ENCODE peak calls at places on chromosomes 1 and 21, in five cellular contexts. A, Q, P, H and C are unnamed samples.

GRCh38 chr1:110976089-110976488 is 12.4 kb upstream of the LRIF1 start:
- DNase-seq in P (no peak), Q (no peak), A (no peak), H (no peak), C (no peak)

GRCh38 chr1:166378805-166379204 is 212.0 kb upstream of the FAM78B start:
- DNase-seq in Q (no peak), H (no peak), P (no peak), A (no peak), C (no peak)

GRCh38 chr1:179142889-179143299 is 61.0 kb downstream of the TOR3A start:
- DNase-seq in P (no peak), A (peak; percentile 92), Q (peak; percentile 33), H (no peak), C (no peak)

GRCh38 chr1:2504224-2504948 is 22.0 kb downstream of the PANK4 start:
- DNase-seq in A (no peak), Q (no peak), P (no peak), H (no peak), C (no peak)

GRCh38 chr1:45012639-45013278 is 705 bp downstream of the UROD start:
- DNase-seq in H (no peak), Q (peak; percentile 72), P (peak; percentile 96), A (no peak), C (peak; percentile 71)

GRCh38 chr1:178693368-178693767 is 31.7 kb upstream of the RALGPS2 start:
- DNase-seq in P (no peak), H (no peak), Q (peak; percentile 25), A (peak; percentile 21), C (peak; percentile 78)

GRCh38 chr1:220887868-220888664 is 8.8 kb downstream of the HLX start:
- DNase-seq in A (no peak), H (no peak), Q (no peak), P (no peak), C (peak; percentile 50)

GRCh38 chr1:47963568-47963973 is 33.6 kb downstream of the TRABD2B start:
- DNase-seq in H (no peak), Q (no peak), P (no peak), A (no peak), C (no peak)

GRCh38 chr1:173505401-173505800 is 28.3 kb downstream of the PRDX6 start:
- DNase-seq in Q (no peak), P (no peak), A (no peak), H (no peak), C (no peak)

GRCh38 chr1:21184266-21184665 is 7.6 kb upstream of the EIF4G3 start:
- DNase-seq in P (no peak), Q (no peak), A (no peak), H (no peak), C (no peak)

GRCh38 chr1:116664366-116664983 is 3.1 kb downstream of the IGSF3 start:
- DNase-seq in H (no peak), A (no peak), P (no peak), Q (no peak), C (no peak)

GRCh38 chr1:214861615-214862014 is 220.9 kb upstream of the KCNK2 start:
- DNase-seq in P (no peak), H (no peak), A (no peak), Q (no peak), C (no peak)

GRCh38 chr1:156643266-156644092 is 1.6 kb downstream of the BCAN start:
- DNase-seq in A (no peak), H (no peak), Q (no peak), P (no peak), C (no peak)

GRCh38 chr21:31730687-31731111 is 1.2 kb downstream of the SCAF4 start:
- DNase-seq in Q (peak; percentile 12), H (no peak), A (no peak), P (no peak), C (peak; percentile 97)

GRCh38 chr1:70840260-70840953 is 207.2 kb downstream of the PTGER3 start:
- DNase-seq in Q (no peak), A (no peak), H (no peak), P (no peak), C (no peak)

GRCh38 chr1:171346866-171347265 is 32.9 kb downstream of the FMO4 start:
- DNase-seq in H (no peak), A (no peak), Q (no peak), P (no peak), C (no peak)

GRCh38 chr1:227273557-227273956 is 44.7 kb downstream of the CDC42BPA start:
- DNase-seq in Q (peak; percentile 46), P (no peak), A (no peak), H (no peak), C (peak; percentile 85)

GRCh38 chr1:234585333-234586055 is 24.5 kb downstream of the IRF2BP2 start:
- DNase-seq in H (no peak), P (no peak), A (no peak), Q (no peak), C (no peak)

GRCh38 chr1:201171063-201172036 is 17.1 kb upstream of the TMEM9 start:
- DNase-seq in A (peak; percentile 46), H (no peak), Q (peak; percentile 65), P (peak; percentile 75), C (peak; percentile 74)

GRCh38 chr1:8691662-8692061 is 125.8 kb downstream of the RERE start:
- DNase-seq in P (no peak), Q (no peak), A (no peak), H (no peak), C (no peak)

GRCh38 chr1:17671741-17672140 is 83.4 kb upstream of the ACTL8 start:
- DNase-seq in H (no peak), P (peak; percentile 36), Q (no peak), A (no peak), C (peak; percentile 66)

GRCh38 chr1:236395780-236396664 is 1.9 kb downstream of the EDARADD start:
- DNase-seq in A (no peak), P (peak; percentile 39), Q (no peak), H (no peak), C (peak; percentile 54)

GRCh38 chr1:167502719-167503452 is 15.4 kb downstream of the CD247 start:
- DNase-seq in A (no peak), H (no peak), P (no peak), Q (no peak), C (peak; percentile 21)

GRCh38 chr1:51414811-51415210 is 84.4 kb upstream of the TTC39A start:
- DNase-seq in A (no peak), Q (no peak), H (no peak), P (no peak), C (no peak)

GRCh38 chr1:217354900-217355299 is 276.0 kb downstream of the GPATCH2 start:
- DNase-seq in A (no peak), P (no peak), H (no peak), Q (no peak), C (no peak)

GRCh38 chr21:32147041-32147440 is 131.8 kb downstream of the MIS18A start:
- DNase-seq in H (no peak), Q (no peak), A (no peak), P (no peak), C (no peak)

GRCh38 chr1:39969048-39969447 is 14.1 kb downstream of the MFSD2A start:
- DNase-seq in A (no peak), P (no peak), H (no peak), Q (no peak), C (no peak)
- TF ChIP-seq POLR2AphosphoS5 in A (no peak), P (no peak), H (no peak), Q (no peak), C (no peak)

GRCh38 chr1:36122463-36123025 is 2.5 kb downstream of the COL8A2 start:
- DNase-seq in A (no peak), H (no peak), P (no peak), Q (no peak), C (no peak)
- H3K4me2 ChIP-seq in A (no peak overlapping the region), H (no peak overlapping the region), P (no peak overlapping the region), Q (peak overlapping the region; percentile 67), C (no peak overlapping the region)

GRCh38 chr21:35926003-35926541 is 134.3 kb downstream of the SETD4 start:
- DNase-seq in P (peak; percentile 19), Q (no peak), H (no peak), A (no peak), C (no peak)

GRCh38 chr21:35922618-35923017 is 137.7 kb downstream of the SETD4 start:
- DNase-seq in A (no peak), Q (no peak), P (no peak), H (no peak), C (no peak)

GRCh38 chr21:35925497-35925896 is 134.8 kb downstream of the SETD4 start:
- DNase-seq in Q (peak; percentile 83), P (peak; percentile 43), H (no peak), A (no peak), C (no peak)

GRCh38 chr21:35923971-35924370 is 136.4 kb downstream of the SETD4 start:
- DNase-seq in P (no peak), Q (no peak), H (no peak), A (no peak), C (no peak)

GRCh38 chr21:35924714-35925301 is 135.5 kb downstream of the SETD4 start:
- DNase-seq in P (peak; percentile 23), A (no peak), Q (no peak), H (no peak), C (no peak)
- TF ChIP-seq POLR2AphosphoS5 in P (no peak), A (no peak), Q (no peak), H (no peak), C (no peak)

DNA sequence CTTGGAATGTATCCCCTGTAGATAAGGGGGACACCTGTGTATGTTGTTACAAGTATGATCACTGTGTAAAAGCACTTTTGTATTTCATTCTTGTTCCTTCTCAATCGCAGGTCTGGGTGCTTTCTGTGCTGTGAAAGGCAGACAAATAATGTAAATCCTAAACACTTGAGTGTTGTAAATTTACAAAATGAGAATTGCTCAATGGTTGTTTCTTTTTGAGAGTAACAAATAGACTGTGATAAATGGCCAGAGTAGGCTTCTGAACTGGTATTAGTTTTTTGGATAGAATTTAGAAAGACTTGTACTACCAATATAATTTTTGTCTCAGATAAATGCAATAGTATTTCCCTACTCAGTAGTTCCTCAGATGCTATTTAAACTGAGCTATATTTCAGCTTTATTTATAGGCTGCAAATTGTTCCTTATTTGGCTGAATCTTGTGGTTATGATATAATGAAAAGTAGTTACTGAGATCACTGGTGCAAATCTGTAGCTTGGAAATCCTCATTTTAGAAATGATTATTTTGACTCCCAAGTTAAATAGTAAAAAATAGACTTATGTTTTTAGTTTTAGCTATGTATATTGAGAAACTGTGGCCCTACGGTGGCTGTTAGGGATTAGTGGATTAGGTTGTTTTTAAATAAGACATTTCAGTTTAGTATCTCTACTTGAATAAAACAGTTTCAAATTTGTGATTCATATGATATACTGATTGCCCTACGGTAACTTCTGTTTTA is 9.2 kb downstream of the BACH1 start:
- DNase-seq in P (no peak), H (no peak), Q (no peak), A (no peak), C (no peak)
- H3K4me2 ChIP-seq in P (no peak overlapping the region), H (peak overlapping the region; percentile 70), Q (no peak overlapping the region), A (no peak overlapping the region), C (no peak overlapping the region)

GRCh38 chr1:54413295-54413694 is 7.1 kb upstream of the SSBP3 start:
- DNase-seq in H (no peak), Q (peak; percentile 39), A (no peak), P (no peak), C (no peak)
- TF ChIP-seq POLR2AphosphoS5 in H (no peak), Q (no peak), A (no peak), P (no peak), C (no peak)

GRCh38 chr1:41691424-41691823 is 206.9 kb upstream of the EDN2 start:
- DNase-seq in P (no peak), H (no peak), Q (no peak), A (no peak), C (no peak)

GRCh38 chr1:41687007-41687406 is 202.5 kb upstream of the EDN2 start:
- DNase-seq in Q (no peak), H (no peak), A (no peak), P (no peak), C (no peak)

GRCh38 chr1:41690331-41690730 is 205.8 kb upstream of the EDN2 start:
- DNase-seq in P (no peak), Q (no peak), A (no peak), H (no peak), C (no peak)

GRCh38 chr1:41689139-41689538 is 204.7 kb upstream of the EDN2 start:
- DNase-seq in A (no peak), P (no peak), Q (no peak), H (no peak), C (no peak)

GRCh38 chr1:41689596-41689995 is 205.1 kb upstream of the EDN2 start:
- DNase-seq in A (no peak), P (no peak), Q (no peak), H (no peak), C (no peak)
- H3K4me2 ChIP-seq in A (no peak overlapping the region), P (no peak overlapping the region), Q (no peak overlapping the region), H (no peak overlapping the region), C (no peak overlapping the region)